ENCODE peak calls at places on chromosomes 3 and 15, in four cellular contexts. T, G, U and R are unnamed samples.

GRCh38 chr3:135169651-135170050 is 374.6 kb downstream of the EPHB1 start:
- DNase-seq in T (no peak), U (no peak), G (no peak), R (no peak)

GRCh38 chr3:133258358-133258757 is 141.5 kb upstream of the BFSP2 start:
- DNase-seq in T (peak), U (no peak), G (no peak), R (no peak)

GRCh38 chr15:33324609-33325008 is 13.8 kb downstream of the RYR3 start:
- DNase-seq in T (no peak), U (no peak), G (no peak), R (no peak)

GRCh38 chr3:57382933-57383332 is 90.4 kb upstream of the ASB14 start:
- DNase-seq in G (no peak), U (no peak), T (no peak), R (peak)

GRCh38 chr3:15952543-15953175 is 154.9 kb upstream of the ANKRD28 start:
- DNase-seq in U (no peak), T (no peak), G (no peak), R (no peak)

GRCh38 chr3:174438501-174439156 is 420.5 kb upstream of the NAALADL2 start:
- DNase-seq in U (no peak), T (no peak), G (no peak), R (peak)

GRCh38 chr3:134794950-134795775 is at the start of gene EPHB1:
- DNase-seq in T (peak), G (peak), U (peak), R (peak)

GRCh38 chr3:45575491-45575923 is 19.0 kb upstream of the LIMD1 start:
- DNase-seq in G (no peak), U (peak), T (no peak), R (peak)

GRCh38 chr3:3038201-3038991 is 71.8 kb downstream of the IL5RA start:
- DNase-seq in T (no peak), G (no peak), U (peak), R (no peak)

GRCh38 chr3:173529062-173529711 is 131.6 kb downstream of the NLGN1 start:
- DNase-seq in U (peak), T (no peak), G (no peak), R (peak)

GRCh38 chr3:102745881-102746280 is 311.1 kb downstream of the ZPLD1 start:
- DNase-seq in T (no peak), G (no peak), U (no peak), R (peak)

GRCh38 chr15:78944669-78945407 is at the start of gene CTSH:
- DNase-seq in T (peak), U (peak), G (no peak), R (peak)

GRCh38 chr15:87610366-87610765 is 646.2 kb downstream of the NTRK3 start:
- DNase-seq in U (no peak), T (no peak), G (no peak), R (no peak)

GRCh38 chr3:39142067-39142466 is 11.3 kb downstream of the CSRNP1 start:
- DNase-seq in T (no peak), U (no peak), G (no peak), R (no peak)

GRCh38 chr3:73212683-73213082 is 151.2 kb downstream of the EBLN2 start:
- DNase-seq in U (no peak), T (no peak), G (no peak), R (no peak)

GRCh38 chr15:58407366-58407765 is 24.4 kb upstream of the LIPC start:
- DNase-seq in T (no peak), G (no peak), U (no peak), R (no peak)

GRCh38 chr15:89654847-89655805 is at the start of gene KIF7:
- DNase-seq in G (no peak), T (no peak), U (peak), R (peak)

GRCh38 chr3:66211779-66212178 is 9.0 kb upstream of the SLC25A26 start:
- DNase-seq in U (no peak), G (no peak), T (no peak), R (no peak)

GRCh38 chr3:11212301-11212613 is 58.0 kb downstream of the HRH1 start:
- DNase-seq in T (no peak), G (no peak), U (no peak), R (peak)

GRCh38 chr3:16415911-16416310 is 97.6 kb downstream of the RFTN1 start:
- DNase-seq in G (no peak), U (no peak), T (no peak), R (no peak)

GRCh38 chr3:151726016-151726415 is 7.7 kb upstream of the AADACL2 start:
- DNase-seq in G (no peak), T (no peak), U (no peak), R (no peak)

GRCh38 chr15:45328663-45329062 is 49.7 kb downstream of the GATM start:
- DNase-seq in G (no peak), T (no peak), U (peak), R (no peak)

GRCh38 chr15:29789871-29790270 is 32.4 kb downstream of the TJP1 start:
- DNase-seq in T (no peak), U (no peak), G (no peak), R (no peak)

GRCh38 chr15:98315951-98316350 is 332.4 kb upstream of the IGF1R start:
- DNase-seq in G (no peak), T (no peak), U (no peak), R (no peak)

GRCh38 chr3:170162630-170163029 is 18.9 kb downstream of the PHC3 start:
- DNase-seq in U (no peak), G (no peak), T (no peak), R (peak)

GRCh38 chr3:1578105-1578833 is 485.4 kb downstream of the CNTN6 start:
- DNase-seq in T (no peak), U (no peak), G (no peak), R (no peak)

GRCh38 chr3:113600418-113601185 is 68.2 kb downstream of the SIDT1 start:
- DNase-seq in U (no peak), G (no peak), T (no peak), R (no peak)

GRCh38 chr15:101464246-101464998 is 25.1 kb downstream of the PCSK6 start:
- DNase-seq in T (no peak), U (no peak), G (no peak), R (no peak)

GRCh38 chr15:56752986-56753385 is 19.7 kb upstream of the ZNF280D start:
- DNase-seq in T (no peak), U (no peak), G (no peak), R (peak)

GRCh38 chr15:73799466-73799865 is 46.3 kb upstream of the INSYN1 start:
- DNase-seq in U (peak), G (no peak), T (no peak), R (peak)

GRCh38 chr3:49279376-49279775 is 2.3 kb upstream of the C3orf62 start:
- DNase-seq in G (peak), T (no peak), U (no peak), R (peak)

GRCh38 chr15:38030609-38031008 is 96.2 kb downstream of the TMCO5A start:
- DNase-seq in T (no peak), U (no peak), G (no peak), R (no peak)

GRCh38 chr15:38029741-38030140 is 95.3 kb downstream of the TMCO5A start:
- DNase-seq in G (no peak), T (no peak), U (no peak), R (no peak)

GRCh38 chr15:38024293-38025091 is 90.1 kb downstream of the TMCO5A start:
- DNase-seq in G (no peak), T (no peak), U (no peak), R (no peak)

DNA sequence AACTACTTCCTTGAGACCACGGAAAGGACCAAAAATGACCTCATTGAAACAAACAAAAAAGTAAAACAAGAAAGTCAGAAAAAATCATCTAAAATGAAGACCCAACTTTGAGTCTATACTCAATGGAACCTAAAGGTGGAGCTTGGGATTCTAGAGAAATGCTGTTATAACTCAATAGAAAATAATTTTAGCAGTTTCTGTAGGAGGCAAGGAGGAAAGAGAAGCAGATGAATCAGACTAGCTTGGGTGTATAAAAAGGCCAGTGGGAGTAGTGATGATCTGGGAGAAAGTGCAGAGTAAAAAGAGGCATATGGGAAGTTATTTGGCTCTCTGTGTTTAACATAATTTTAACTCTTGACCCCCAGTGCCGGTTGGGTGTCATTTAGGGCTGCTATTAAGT is 94.4 kb downstream of the TMCO5A start:
- DNase-seq in U (no peak), T (no peak), G (no peak), R (no peak)
- TF ChIP-seq CTCF in U (no peak), T (no peak), G (no peak), R (peak)

DNA sequence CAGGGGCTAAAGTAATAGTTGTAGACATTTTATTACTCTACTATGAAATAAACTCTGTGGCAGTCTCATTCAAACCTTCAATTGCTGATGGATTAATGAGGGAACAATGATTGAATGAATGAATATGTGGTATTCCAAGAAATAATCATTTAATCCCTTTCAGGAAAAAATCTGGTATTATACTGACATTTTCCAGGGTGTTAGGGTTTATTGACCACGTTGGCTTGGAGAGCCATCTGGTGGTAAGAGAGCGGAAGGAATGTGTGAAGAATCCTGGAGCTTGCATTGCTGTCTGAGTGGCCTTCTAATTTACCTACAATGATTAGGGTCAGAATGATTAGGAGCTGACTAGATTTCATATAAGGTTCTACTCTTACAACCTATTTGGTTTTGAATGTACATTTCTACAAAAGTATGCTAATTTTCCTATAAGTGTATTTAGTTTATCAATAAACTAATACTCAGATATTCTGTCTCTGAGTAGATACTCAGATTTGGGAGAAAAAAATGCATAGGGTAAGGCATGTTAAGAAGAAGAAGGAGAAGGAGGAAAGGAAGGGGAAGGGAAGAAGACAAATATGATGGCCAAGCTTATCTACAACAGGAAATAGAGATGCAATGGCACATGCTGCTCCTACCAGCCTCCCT is 249.9 kb downstream of the ROBO1 start:
- DNase-seq in T (no peak), U (peak), G (no peak), R (peak)
- TF ChIP-seq CTCF in T (peak), U (peak), G (peak), R (peak)

GRCh38 chr3:13282986-13283876 is 136.9 kb downstream of the NUP210 start:
- DNase-seq in U (peak), T (no peak), G (no peak), R (no peak)
- TF ChIP-seq CTCF in U (peak), T (no peak), G (peak), R (no peak)

GRCh38 chr15:25541228-25541627 is 102.4 kb upstream of the UBE3A start:
- DNase-seq in T (no peak), G (no peak), U (no peak), R (peak)
- TF ChIP-seq CTCF in T (no peak), G (no peak), U (no peak), R (no peak)

GRCh38 chr15:54273928-54274327 is 295.7 kb downstream of the UNC13C start:
- DNase-seq in G (no peak), T (no peak), U (peak), R (no peak)
- TF ChIP-seq CTCF in G (no peak), T (no peak), U (peak), R (no peak)

GRCh38 chr15:41584636-41585139 is 25.7 kb downstream of the TYRO3 start:
- DNase-seq in G (no peak), T (no peak), U (peak), R (no peak)

GRCh38 chr15:41583795-41584194 is 24.8 kb downstream of the TYRO3 start:
- DNase-seq in G (no peak), T (no peak), U (no peak), R (no peak)

GRCh38 chr15:41581110-41581509 is 22.1 kb downstream of the TYRO3 start:
- DNase-seq in G (no peak), U (peak), T (no peak), R (no peak)

DNA sequence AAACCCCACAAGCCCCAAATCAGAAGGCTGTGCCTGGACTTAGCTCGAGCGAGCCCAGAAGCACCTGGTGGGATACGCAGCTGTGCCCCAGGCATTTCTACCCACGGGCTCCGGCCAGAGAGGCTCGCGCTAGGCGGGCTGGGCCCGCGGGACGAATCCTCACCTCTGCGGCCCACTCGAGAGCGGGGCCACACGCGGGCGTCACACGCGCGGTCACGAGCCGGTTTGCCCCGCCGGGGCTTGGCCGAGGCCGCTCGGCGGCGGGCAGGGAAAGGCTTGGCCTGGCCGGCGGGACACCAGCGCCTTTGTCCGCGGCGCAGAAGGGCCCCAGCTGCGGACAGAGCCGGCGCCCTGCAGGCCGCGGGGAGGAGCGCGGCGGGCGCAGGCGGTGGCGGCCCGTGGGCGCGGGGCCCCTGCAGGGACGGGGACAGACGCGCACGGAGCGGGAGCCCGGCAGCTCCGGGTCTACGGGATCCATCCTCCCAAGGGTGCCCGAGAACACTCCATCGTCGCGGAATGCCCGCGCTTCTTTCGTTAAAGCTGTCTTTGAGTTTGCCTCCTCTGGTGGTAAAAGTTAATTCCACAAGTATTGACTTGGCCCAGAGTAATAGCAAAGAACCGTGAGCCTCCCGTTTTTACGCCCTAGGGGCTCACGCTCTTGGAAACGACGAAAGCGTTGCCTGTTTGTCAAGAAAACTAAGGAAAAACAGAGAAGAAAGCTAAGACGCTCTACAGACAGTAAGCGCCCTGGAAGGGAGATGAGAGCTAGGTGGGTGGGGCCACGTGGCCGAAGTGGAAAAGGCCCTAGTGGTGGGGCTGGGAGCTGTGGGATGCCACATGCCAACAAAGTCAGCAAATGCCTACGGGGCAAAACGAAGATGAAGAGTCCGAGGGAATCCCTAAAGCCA is 26.4 kb downstream of the TYRO3 start:
- DNase-seq in U (peak), G (peak), T (peak), R (peak)
- TF ChIP-seq CTCF in U (peak), G (peak), T (peak), R (peak)

GRCh38 chr3:186273586-186273985 is 88.4 kb downstream of the DGKG start:
- DNase-seq in G (no peak), U (no peak), T (no peak), R (no peak)
- TF ChIP-seq CTCF in G (no peak), U (no peak), T (no peak), R (no peak)